ENCODE peak calls at places on chromosomes 7 and 10, in six cellular contexts. X is foreskin fibroblast; T is fibroblast of mammary gland; Z is CD8-positive, alpha-beta T cell; A is AG09309; O is mucosa of descending colon. I is an unnamed sample.

GRCh38 chr7:16648551-16648950 is 2.6 kb downstream of the BZW2 start:
- DNase-seq in T (no peak), X (no peak), A (no peak), O (no peak), Z (no peak), I (no peak)

GRCh38 chr7:28800150-28800549 is 158.0 kb downstream of the TRIL start:
- DNase-seq in T (peak; percentile 47), A (no peak), X (no peak), Z (no peak), O (no peak), I (no peak)

GRCh38 chr7:108282427-108282996 is 152.4 kb upstream of the LAMB4 start:
- DNase-seq in Z (no peak), A (no peak), X (no peak), O (no peak), T (peak; percentile 25), I (no peak)

GRCh38 chr7:120949393-120949799 is 1.2 kb upstream of the ING3 start:
- DNase-seq in T (no peak), A (no peak), Z (no peak), X (no peak), O (no peak), I (no peak)

GRCh38 chr10:4807803-4808507 is 18.1 kb upstream of the AKR1E2 start:
- DNase-seq in O (no peak), T (peak; percentile 82), A (peak; percentile 52), Z (no peak), X (peak; percentile 89), I (peak; percentile 65)

GRCh38 chr7:132210821-132211220 is 365.4 kb downstream of the PLXNA4 start:
- DNase-seq in A (no peak), X (no peak), T (no peak), Z (no peak), O (no peak), I (no peak)

GRCh38 chr7:80662252-80662651 is 23.8 kb downstream of the CD36 start:
- DNase-seq in A (no peak), X (no peak), Z (no peak), T (no peak), O (no peak), I (no peak)

GRCh38 chr10:12834721-12835120 is 166.8 kb downstream of the CCDC3 start:
- DNase-seq in O (no peak), T (no peak), A (no peak), X (no peak), Z (no peak), I (no peak)

GRCh38 chr7:90538405-90538804 is 57.7 kb upstream of the CDK14 start:
- DNase-seq in A (no peak), X (no peak), Z (no peak), O (no peak), T (no peak), I (no peak)

GRCh38 chr7:76080211-76080610 is 32.3 kb downstream of the MDH2 start:
- DNase-seq in A (no peak), Z (no peak), X (no peak), O (no peak), T (no peak), I (no peak)

GRCh38 chr10:12228851-12229250 is 32.9 kb downstream of the CDC123 start:
- DNase-seq in A (no peak), X (no peak), Z (no peak), O (no peak), T (peak; percentile 25), I (no peak)

GRCh38 chr10:42367532-42368230 is 270.7 kb downstream of the ZNF33B start:
- DNase-seq in O (peak; percentile 31), T (peak; percentile 94), A (peak; percentile 90), Z (peak; percentile 30), X (peak; percentile 97), I (peak; percentile 48)

GRCh38 chr7:519974-520458 is 370 bp upstream of the PDGFA start:
- DNase-seq in O (peak; percentile 74), T (peak; percentile 34), X (peak; percentile 82), A (no peak), Z (no peak), I (no peak)

GRCh38 chr10:73601486-73601921 is 10.4 kb upstream of the USP54 start:
- DNase-seq in T (no peak), X (peak; percentile 2), O (peak; percentile 71), A (no peak), Z (no peak), I (no peak)

GRCh38 chr7:1019255-1019785 is 25.0 kb upstream of the GPR146 start:
- DNase-seq in Z (no peak), O (no peak), X (no peak), A (no peak), T (no peak), I (no peak)

GRCh38 chr7:35380739-35381224 is 126.9 kb upstream of the TBX20 start:
- DNase-seq in X (peak; percentile 1), T (no peak), Z (no peak), A (no peak), O (no peak), I (no peak)

GRCh38 chr10:79413196-79413595 is 32.2 kb downstream of the ZCCHC24 start:
- DNase-seq in T (peak; percentile 64), Z (no peak), A (no peak), X (peak; percentile 72), O (peak; percentile 27), I (no peak)

GRCh38 chr7:27106181-27106905 is 3.9 kb upstream of the HOXA2 start:
- DNase-seq in A (no peak), Z (no peak), O (peak; percentile 62), X (peak; percentile 53), T (peak; percentile 46), I (no peak)
- H3K4me3 ChIP-seq in A (no peak overlapping the region), Z (no peak overlapping the region), O (no peak overlapping the region), X (no peak overlapping the region), T (peak overlapping the region; percentile 34), I (no peak overlapping the region)

GRCh38 chr10:59833810-59834209 is 72.5 kb downstream of the CCDC6 start:
- DNase-seq in O (no peak), X (no peak), Z (no peak), A (no peak), T (no peak), I (no peak)
- TF ChIP-seq CTCF in O (no peak), X (no peak), Z (no peak), A (no peak), T (no peak), I (no peak)

DNA sequence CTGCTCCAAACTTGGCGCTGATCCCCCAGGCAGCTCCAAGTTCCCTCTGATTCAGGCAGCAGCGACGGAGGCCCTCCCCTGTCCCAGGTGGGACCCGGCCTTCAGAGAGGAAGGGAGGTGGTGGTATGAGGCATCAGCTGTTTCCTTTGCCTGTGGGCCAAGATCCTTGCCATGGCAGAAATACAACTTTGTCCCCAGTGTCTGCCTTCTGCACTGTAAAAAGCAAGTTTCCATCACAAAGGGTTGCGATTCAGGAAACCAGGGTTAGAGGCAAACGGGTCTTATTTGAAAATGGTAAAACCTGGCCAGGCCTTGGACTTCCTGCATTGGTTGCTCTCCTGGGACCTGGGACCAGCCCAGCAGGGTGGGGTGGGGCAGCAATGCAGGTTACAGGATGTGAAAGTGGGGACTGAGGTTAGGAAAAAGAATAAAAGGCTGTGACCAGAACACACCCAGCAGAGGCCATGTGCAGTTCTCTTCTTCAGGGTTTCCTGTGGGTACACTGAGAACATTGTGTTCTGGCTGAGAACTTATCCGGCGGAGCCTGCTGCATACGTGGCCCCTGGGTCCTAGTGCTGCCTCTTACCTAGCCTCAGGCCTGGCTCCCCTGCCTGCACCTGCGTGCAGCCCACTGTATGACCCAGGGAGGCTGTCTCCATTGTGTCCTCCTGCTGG is 25.1 kb upstream of the DDIT4 start:
- DNase-seq in O (peak; percentile 87), A (no peak), Z (peak; percentile 77), T (peak; percentile 87), X (peak; percentile 82), I (no peak)
- H3K4me3 ChIP-seq in O (no peak overlapping the region), A (no peak overlapping the region), Z (peak overlapping the region; percentile 28), T (peak overlapping the region; percentile 18), X (no peak overlapping the region), I (no peak overlapping the region)

DNA sequence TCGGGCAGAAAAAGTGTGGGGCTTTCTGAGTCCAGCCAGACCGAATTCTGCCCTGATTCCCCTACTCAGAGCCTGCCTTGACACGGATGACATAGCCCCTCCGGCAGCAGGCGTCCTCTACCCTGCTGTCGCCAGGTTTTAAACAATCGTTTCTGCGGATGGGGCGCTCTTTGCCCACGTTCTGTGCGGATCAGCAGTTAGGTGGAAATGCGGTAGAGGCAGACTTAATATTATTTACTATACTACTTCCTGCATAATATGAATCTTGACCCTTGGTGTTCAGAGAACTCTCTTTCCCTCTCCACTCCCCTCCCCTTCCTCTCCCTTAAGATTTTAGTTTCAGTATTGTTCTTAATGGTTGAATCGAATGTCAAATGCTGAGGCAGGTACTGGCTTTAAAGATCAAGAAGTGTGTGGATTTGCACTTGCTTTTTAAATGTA is 2.4 kb downstream of the GATA3 start:
- DNase-seq in A (no peak), T (no peak), X (no peak), Z (peak; percentile 62), O (no peak), I (no peak)
- TF ChIP-seq CTCF in A (no peak), T (no peak), X (no peak), Z (no peak), O (no peak), I (no peak)

GRCh38 chr10:20912969-20913368 is 15.9 kb upstream of the NEBL start:
- DNase-seq in A (no peak), T (no peak), Z (no peak), X (no peak), O (no peak), I (no peak)

GRCh38 chr10:20911626-20912025 is 14.5 kb upstream of the NEBL start:
- DNase-seq in T (no peak), A (no peak), Z (no peak), X (no peak), O (no peak), I (no peak)

GRCh38 chr10:20922461-20922860 is 25.4 kb upstream of the NEBL start:
- DNase-seq in X (no peak), O (no peak), T (no peak), A (no peak), Z (no peak), I (no peak)

GRCh38 chr10:20922033-20922432 is 24.9 kb upstream of the NEBL start:
- DNase-seq in A (no peak), O (no peak), X (no peak), Z (no peak), T (no peak), I (no peak)

DNA sequence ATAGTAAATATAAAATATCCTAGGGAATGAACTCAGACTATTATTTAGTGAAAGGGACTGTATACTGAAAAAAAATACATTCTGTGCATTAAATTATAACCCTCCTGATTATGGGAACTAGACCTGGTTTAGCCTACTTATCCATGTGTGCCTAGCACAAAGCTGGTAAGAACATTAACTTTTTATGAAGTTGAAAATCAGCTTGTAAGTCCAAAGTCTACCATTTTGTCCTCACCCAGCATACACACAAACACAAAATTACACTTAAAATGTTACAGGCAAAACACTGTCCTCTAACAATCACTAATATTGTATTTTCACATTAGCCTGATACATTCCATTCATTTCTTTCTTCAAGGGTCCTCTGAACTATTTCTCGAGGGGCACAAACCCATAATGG is 19.9 kb upstream of the NEBL start:
- DNase-seq in T (no peak), Z (no peak), X (no peak), A (no peak), O (no peak), I (no peak)
- H3K4me3 ChIP-seq in T (no peak overlapping the region), Z (no peak overlapping the region), X (no peak overlapping the region), A (no peak overlapping the region), O (no peak overlapping the region), I (no peak overlapping the region)

GRCh38 chr10:104056619-104057273 is 28.9 kb downstream of the COL17A1 start:
- DNase-seq in X (no peak), Z (no peak), A (no peak), T (no peak), O (no peak), I (no peak)
- TF ChIP-seq CTCF in X (no peak), Z (no peak), A (no peak), T (no peak), O (no peak), I (no peak)

I was measured in BJ.